ENCODE peak calls at places on chromosomes 1 and 21, in seven cellular contexts. A, I, Y, S, O, J and M are unnamed samples.

GRCh38 chr1:43534256-43534655 is 3.6 kb downstream of the PTPRF start:
- DNase-seq in O (no peak), I (no peak), S (no peak), J (no peak), Y (no peak), A (no peak), M (no peak)

GRCh38 chr1:201258763-201259230 is 24.5 kb upstream of the PKP1 start:
- DNase-seq in Y (no peak), I (no peak), A (no peak), O (no peak), S (no peak), J (no peak), M (peak)

GRCh38 chr1:54207287-54207686 is 7.3 kb downstream of the MRPL37 start:
- DNase-seq in S (no peak), Y (no peak), A (no peak), J (peak), I (no peak), O (no peak), M (no peak)

GRCh38 chr1:11374748-11375110 is 101.7 kb downstream of the UBIAD1 start:
- DNase-seq in S (no peak), A (no peak), O (no peak), J (no peak), Y (no peak), I (no peak), M (no peak)

GRCh38 chr1:25772692-25773245 is 27.2 kb upstream of the SELENON start:
- DNase-seq in I (no peak), J (no peak), A (no peak), S (no peak), O (no peak), Y (no peak), M (no peak)

GRCh38 chr1:183610053-183610452 is 19.8 kb upstream of the NCF2 start:
- DNase-seq in A (no peak), Y (no peak), I (no peak), S (no peak), O (no peak), J (peak), M (no peak)

GRCh38 chr1:42392923-42393848 is 12.6 kb downstream of the RIMKLA start:
- DNase-seq in Y (no peak), A (no peak), I (no peak), S (no peak), O (no peak), J (no peak), M (no peak)

GRCh38 chr1:1119272-1119890 is 3.5 kb upstream of the C1orf159 start:
- DNase-seq in Y (no peak), I (no peak), O (no peak), J (no peak), S (no peak), A (no peak), M (no peak)

GRCh38 chr1:180842052-180842451 is 70.6 kb upstream of the KIAA1614 start:
- DNase-seq in O (no peak), I (no peak), Y (no peak), J (no peak), S (no peak), A (peak), M (no peak)

GRCh38 chr1:23555949-23556640 is 3.2 kb downstream of the ID3 start:
- DNase-seq in S (peak), Y (no peak), J (peak), I (peak), A (peak), O (no peak), M (no peak)

GRCh38 chr21:32278068-32278467 is 781 bp downstream of the MIS18A start:
- DNase-seq in S (no peak), Y (no peak), O (no peak), J (peak), I (peak), A (no peak), M (no peak)

GRCh38 chr1:52572387-52572786 is 19.5 kb upstream of the TUT4 start:
- DNase-seq in J (no peak), S (no peak), O (no peak), I (no peak), Y (no peak), A (no peak), M (no peak)

GRCh38 chr21:44593598-44594405 is 1.5 kb upstream of the KRTAP10-6 start:
- DNase-seq in S (no peak), J (no peak), I (no peak), A (no peak), Y (no peak), O (no peak), M (peak)

GRCh38 chr1:216887032-216887431 is 163.8 kb upstream of the ESRRG start:
- DNase-seq in A (no peak), Y (no peak), S (no peak), O (no peak), J (no peak), I (no peak), M (no peak)

GRCh38 chr1:180922637-180923023 is 9.9 kb downstream of the KIAA1614 start:
- DNase-seq in O (no peak), I (no peak), A (no peak), Y (no peak), S (no peak), J (no peak), M (no peak)

GRCh38 chr1:84370831-84371394 is 27.4 kb upstream of the DNASE2B start:
- DNase-seq in J (peak), S (no peak), O (no peak), A (peak), Y (no peak), I (no peak), M (no peak)

GRCh38 chr1:153192697-153193096 is 10.5 kb upstream of the LELP1 start:
- DNase-seq in A (no peak), Y (no peak), I (peak), S (peak), O (peak), J (peak), M (no peak)
- TF ChIP-seq CTCF in A (peak), Y (no peak), I (peak), S (peak), O (peak), J (peak), M (no peak)

GRCh38 chr1:94463765-94464330 is 45.7 kb downstream of the ABCD3 start:
- DNase-seq in O (peak), A (peak), Y (no peak), S (no peak), I (peak), J (peak), M (no peak)
- TF ChIP-seq CTCF in O (peak), A (peak), Y (peak), S (no peak), I (peak), J (peak), M (peak)

GRCh38 chr1:16244650-16245285 is 7.8 kb upstream of the CPLANE2 start:
- DNase-seq in A (no peak), I (no peak), S (no peak), J (no peak), O (no peak), Y (no peak), M (no peak)
- TF ChIP-seq CTCF in A (no peak), I (peak), S (peak), J (no peak), O (no peak), Y (no peak), M (peak)

GRCh38 chr1:17911789-17912188 is 156.7 kb downstream of the ACTL8 start:
- DNase-seq in O (no peak), I (no peak), S (no peak), J (no peak), Y (no peak), A (no peak), M (no peak)

GRCh38 chr1:17913326-17914115 is 158.4 kb downstream of the ACTL8 start:
- DNase-seq in A (no peak), J (no peak), I (no peak), Y (no peak), S (no peak), O (no peak), M (no peak)

GRCh38 chr1:17908945-17909344 is 153.8 kb downstream of the ACTL8 start:
- DNase-seq in Y (no peak), O (no peak), J (no peak), I (no peak), S (no peak), A (no peak), M (no peak)

GRCh38 chr1:17912491-17912890 is 157.4 kb downstream of the ACTL8 start:
- DNase-seq in S (no peak), J (no peak), A (no peak), O (no peak), Y (no peak), I (no peak), M (no peak)

GRCh38 chr1:17909634-17910033 is 154.5 kb downstream of the ACTL8 start:
- DNase-seq in S (peak), J (no peak), I (no peak), Y (no peak), A (peak), O (no peak), M (no peak)
- TF ChIP-seq CTCF in S (peak), J (no peak), I (peak), Y (peak), A (peak), O (no peak), M (peak)